ENCODE peak calls at places on chromosomes 11 and 22, in four cellular contexts. J is HCT116, Q is HepG2, L is K562. V is an unnamed sample.

GRCh38 chr11:120285256-120285655 is 39.8 kb upstream of the TLCD5 start:
- DNase-seq in Q (no peak), L (no peak), J (no peak), V (peak; percentile 47)

GRCh38 chr11:19072464-19072863 is 11.9 kb upstream of the MRGPRX2 start:
- DNase-seq in J (no peak), L (no peak), Q (no peak), V (no peak)

GRCh38 chr22:23698094-23698493 is 7.3 kb downstream of the RGL4 start:
- DNase-seq in J (no peak), L (no peak), Q (no peak), V (no peak)

GRCh38 chr11:67269401-67270255 is 3.4 kb downstream of the GRK2 start:
- DNase-seq in Q (no peak), L (no peak), J (no peak), V (no peak)

GRCh38 chr11:61711493-61711892 is 31.3 kb downstream of the DAGLA start:
- DNase-seq in J (no peak), L (no peak), Q (no peak), V (peak; percentile 56)

GRCh38 chr22:36386900-36387663 is 685 bp downstream of the MYH9 start:
- DNase-seq in J (no peak), Q (no peak), L (no peak), V (peak; percentile 78)

GRCh38 chr11:78008174-78008573 is 13.7 kb upstream of the INTS4 start:
- DNase-seq in Q (no peak), L (no peak), J (no peak), V (no peak)

GRCh38 chr11:46345131-46345597 is 2.1 kb upstream of the DGKZ start:
- DNase-seq in Q (no peak), L (no peak), J (no peak), V (no peak)

GRCh38 chr22:29106839-29107238 is 34.0 kb downstream of the KREMEN1 start:
- DNase-seq in J (no peak), L (no peak), Q (no peak), V (no peak)

GRCh38 chr11:567036-567628 is 6.4 kb downstream of the RASSF7 start:
- DNase-seq in J (no peak), L (no peak), Q (no peak), V (no peak)

GRCh38 chr22:46869848-46870441 is 107.5 kb downstream of the TBC1D22A start:
- DNase-seq in L (no peak), J (no peak), Q (peak; percentile 24), V (no peak)

GRCh38 chr11:10601722-10602281 is 33.3 kb upstream of the LYVE1 start:
- DNase-seq in Q (no peak), L (no peak), J (no peak), V (no peak)

GRCh38 chr11:10387209-10388083 is 67.6 kb upstream of the AMPD3 start:
- DNase-seq in J (no peak), Q (no peak), L (no peak), V (no peak)

GRCh38 chr22:32542332-32543019 is 67.9 kb downstream of the FBXO7 start:
- DNase-seq in Q (no peak), J (no peak), L (no peak), V (no peak)

GRCh38 chr11:94638902-94639373 is 71.8 kb downstream of the PIWIL4 start:
- DNase-seq in Q (no peak), L (no peak), J (no peak), V (no peak)

GRCh38 chr22:30381250-30381649 is 6.0 kb downstream of the RNF215 start:
- DNase-seq in Q (no peak), L (no peak), J (no peak), V (no peak)

GRCh38 chr11:69244286-69244685 is 49.7 kb upstream of the MYEOV start:
- DNase-seq in J (no peak), Q (no peak), L (no peak), V (no peak)

GRCh38 chr11:78359921-78360320 is 57.7 kb downstream of the GAB2 start:
- DNase-seq in J (no peak), Q (no peak), L (no peak), V (no peak)

GRCh38 chr11:27012254-27012921 is 18.5 kb downstream of the FIBIN start:
- DNase-seq in L (no peak), Q (no peak), J (no peak), V (peak; percentile 19)

GRCh38 chr11:114880458-114880857 is 202.1 kb downstream of the NXPE2 start:
- DNase-seq in Q (no peak), J (no peak), L (no peak), V (no peak)

GRCh38 chr22:31806751-31807150 is 52.9 kb downstream of the DEPDC5 start:
- DNase-seq in L (no peak), J (no peak), Q (no peak), V (no peak)

GRCh38 chr11:131561486-131561885 is 191.1 kb downstream of the NTM start:
- DNase-seq in J (no peak), Q (no peak), L (no peak), V (no peak)

GRCh38 chr11:6926208-6927029 is at the start of gene ZNF215:
- DNase-seq in Q (no peak), L (peak; percentile 92), J (peak; percentile 93), V (peak; percentile 17)

GRCh38 chr22:47837703-47838102 is 1075.3 kb downstream of the TBC1D22A start:
- DNase-seq in L (peak; percentile 26), Q (peak; percentile 30), J (peak; percentile 13), V (peak; percentile 20)

GRCh38 chr11:70322653-70323052 is 52.2 kb downstream of the PPFIA1 start:
- DNase-seq in Q (no peak), J (no peak), L (no peak), V (no peak)

GRCh38 chr11:64502634-64503033 is 88.4 kb upstream of the SLC22A12 start:
- DNase-seq in Q (no peak), J (no peak), L (no peak), V (peak; percentile 62)

GRCh38 chr11:78054971-78055370 is 8.7 kb upstream of the THRSP start:
- DNase-seq in Q (no peak), J (no peak), L (no peak), V (no peak)

GRCh38 chr11:111531156-111531555 is 9.4 kb upstream of the LAYN start:
- DNase-seq in J (no peak), L (no peak), Q (no peak), V (no peak)

GRCh38 chr11:120303004-120303637 is 22.0 kb upstream of the TLCD5 start:
- DNase-seq in J (peak; percentile 82), L (peak; percentile 86), Q (peak; percentile 69), V (peak; percentile 62)

GRCh38 chr22:39282642-39283311 is 36.6 kb downstream of the RPL3 start:
- DNase-seq in Q (no peak), J (no peak), L (no peak), V (no peak)
- TF ChIP-seq ELF1 in Q (no peak), J (no peak), L (no peak), V (no peak)

GRCh38 chr11:84947070-84947469 is 680.1 kb downstream of the DLG2 start:
- DNase-seq in Q (no peak), L (no peak), J (no peak), V (no peak)
- TF ChIP-seq ELF1 in Q (no peak), L (no peak), J (no peak), V (no peak)

GRCh38 chr22:26568207-26568706 is 21.7 kb downstream of the TPST2 start:
- DNase-seq in J (no peak), L (no peak), Q (no peak), V (no peak)
- TF ChIP-seq ELF1 in J (no peak), L (no peak), Q (no peak), V (no peak)

DNA sequence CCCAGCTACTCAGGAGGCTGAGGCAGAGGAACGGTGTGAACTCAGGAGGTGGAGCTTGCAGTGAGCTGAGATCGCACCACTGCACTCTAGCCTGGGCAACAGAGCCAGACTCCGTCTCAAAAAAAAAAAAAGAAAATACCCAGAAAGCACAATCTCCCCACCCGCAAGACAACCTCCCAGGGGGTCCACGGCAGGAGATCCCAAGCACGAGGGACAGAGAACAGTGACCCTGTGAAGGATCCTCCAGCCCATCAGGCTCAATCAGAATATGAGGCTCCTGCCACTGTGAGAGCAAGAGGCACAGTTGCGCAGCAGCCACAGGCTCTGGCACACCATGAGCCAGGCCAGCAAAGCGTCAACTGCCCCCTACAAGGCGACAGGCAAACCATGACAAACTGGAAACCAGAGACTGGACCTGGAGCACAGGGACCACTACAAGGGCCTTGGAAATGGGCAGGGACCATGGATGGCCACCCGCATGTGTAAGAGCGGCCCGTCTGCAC is 164.8 kb upstream of the GRK3 start:
- DNase-seq in J (no peak), L (no peak), Q (no peak), V (no peak)
- TF ChIP-seq ELF1 in J (no peak), L (no peak), Q (no peak), V (no peak)

GRCh38 chr11:1928038-1928890 is 8.8 kb downstream of the TNNT3 start:
- DNase-seq in Q (no peak), L (no peak), J (no peak), V (peak; percentile 41)
- TF ChIP-seq ELF1 in Q (no peak), L (no peak), J (no peak), V (no peak)

DNA sequence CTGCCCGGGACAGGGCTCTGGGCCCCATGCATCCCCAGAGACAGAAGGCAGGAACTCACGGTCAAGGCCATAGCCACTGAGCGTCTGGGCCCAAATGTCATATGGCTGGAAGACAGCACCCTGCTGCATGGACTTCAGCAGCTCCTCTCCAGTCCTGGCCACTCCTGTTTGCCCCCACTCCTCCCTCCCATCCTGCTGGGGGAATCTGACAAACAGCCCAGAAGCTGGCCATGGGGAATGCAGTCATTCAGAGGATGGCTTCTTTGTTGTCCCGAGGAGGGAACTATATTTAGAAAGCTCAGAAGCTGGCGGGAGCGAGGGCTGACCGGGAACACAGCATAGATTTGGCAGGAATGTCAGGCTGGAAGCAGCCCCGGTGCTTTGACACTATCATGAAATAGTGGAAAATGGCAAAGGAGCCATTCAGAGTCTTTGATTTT is 35.0 kb downstream of the DKK3 start:
- DNase-seq in J (no peak), Q (no peak), L (no peak), V (no peak)
- TF ChIP-seq ELF1 in J (no peak), Q (no peak), L (no peak), V (no peak)

GRCh38 chr11:113615098-113615497 is 91.0 kb downstream of the TMPRSS5 start:
- DNase-seq in L (no peak), Q (no peak), J (no peak), V (no peak)
- TF ChIP-seq ELF1 in L (no peak), Q (no peak), J (no peak), V (no peak)

DNA sequence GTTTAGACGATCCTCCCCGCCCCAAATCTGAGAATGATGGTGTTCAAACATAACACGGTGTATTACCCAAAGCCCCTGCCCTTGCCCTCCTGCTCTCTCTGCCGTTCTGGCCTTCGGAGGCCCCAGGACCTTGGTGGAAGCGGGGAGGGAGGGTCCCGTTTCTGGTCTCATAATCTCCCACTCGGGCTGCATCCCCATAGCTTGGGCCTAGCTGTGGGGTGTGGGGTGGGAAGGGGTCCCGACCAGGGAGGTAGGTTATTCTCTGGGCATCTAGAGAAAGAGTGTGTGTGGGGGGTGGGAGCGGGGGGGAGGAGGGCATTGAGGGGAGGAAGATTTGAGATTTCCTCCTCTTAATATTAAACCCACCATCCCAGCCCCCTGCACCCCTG is 2.3 kb downstream of the PKNOX2 start:
- DNase-seq in J (no peak), L (no peak), Q (no peak), V (no peak)
- TF ChIP-seq ELF1 in J (no peak), L (no peak), Q (no peak), V (no peak)

GRCh38 chr11:2363816-2364370 is 13.2 kb upstream of the CD81 start:
- DNase-seq in Q (no peak), J (no peak), L (no peak), V (no peak)
- TF ChIP-seq ELF1 in Q (no peak), J (no peak), L (no peak), V (no peak)